ENCODE peak calls at places on chromosomes 13 and 19, in seven cellular contexts. Y is SK-N-SH, B is HepG2, H is H1, I is GM12892, G is K562, R is GM12878. Z is an unnamed sample.

GRCh38 chr13:95573226-95573625 is 20.7 kb downstream of the CLDN10 start:
- DNase-seq in Y (no peak), B (no peak), H (no peak), I (no peak), G (no peak), R (no peak), Z (no peak)

GRCh38 chr13:74306496-74306895 is 172.3 kb upstream of the KLF12 start:
- DNase-seq in Y (peak), B (no peak), H (no peak), I (no peak), G (no peak), R (no peak), Z (no peak)

GRCh38 chr19:40413291-40413994 is at the start of gene PRX:
- DNase-seq in Y (peak), B (no peak), H (peak), I (no peak), G (peak), R (no peak), Z (no peak)

GRCh38 chr13:99922631-99923404 is 48.7 kb downstream of the ZIC5 start:
- DNase-seq in Y (no peak), B (no peak), H (no peak), I (no peak), G (no peak), R (no peak), Z (no peak)

GRCh38 chr19:19110410-19111137 is 27.7 kb downstream of the TMEM161A start:
- DNase-seq in Y (peak), B (no peak), H (no peak), I (no peak), G (no peak), R (no peak), Z (no peak)

GRCh38 chr13:103694033-103694432 is 627.8 kb upstream of the SLC10A2 start:
- DNase-seq in Y (no peak), B (no peak), H (no peak), I (no peak), G (no peak), R (no peak), Z (no peak)

GRCh38 chr13:32086791-32087441 is 55.3 kb downstream of the FRY start:
- DNase-seq in Y (no peak), B (no peak), H (no peak), I (no peak), G (no peak), R (no peak), Z (no peak)

GRCh38 chr19:48806518-48806817 is 4.4 kb downstream of the BCAT2 start:
- DNase-seq in Y (peak), B (no peak), H (peak), I (no peak), G (peak), R (no peak), Z (peak)

GRCh38 chr13:26880741-26881140 is 120.2 kb upstream of the GPR12 start:
- DNase-seq in Y (no peak), B (no peak), H (no peak), I (no peak), G (no peak), R (no peak), Z (no peak)

GRCh38 chr19:2070436-2070827 is 19.4 kb upstream of the MKNK2 start:
- DNase-seq in Y (no peak), B (no peak), H (no peak), I (no peak), G (no peak), R (no peak), Z (no peak)

GRCh38 chr19:45468159-45468651 is 409 bp downstream of the FOSB start:
- DNase-seq in Y (no peak), B (no peak), H (peak), I (no peak), G (no peak), R (no peak), Z (no peak)

GRCh38 chr19:32404939-32405430 is 585 bp upstream of the DPY19L3 start:
- DNase-seq in Y (no peak), B (peak), H (peak), I (no peak), G (no peak), R (no peak), Z (no peak)
- TF ChIP-seq TAF1 in Y (no peak), B (no peak), H (no peak), I (no peak), G (no peak), R (no peak), Z (no peak)

DNA sequence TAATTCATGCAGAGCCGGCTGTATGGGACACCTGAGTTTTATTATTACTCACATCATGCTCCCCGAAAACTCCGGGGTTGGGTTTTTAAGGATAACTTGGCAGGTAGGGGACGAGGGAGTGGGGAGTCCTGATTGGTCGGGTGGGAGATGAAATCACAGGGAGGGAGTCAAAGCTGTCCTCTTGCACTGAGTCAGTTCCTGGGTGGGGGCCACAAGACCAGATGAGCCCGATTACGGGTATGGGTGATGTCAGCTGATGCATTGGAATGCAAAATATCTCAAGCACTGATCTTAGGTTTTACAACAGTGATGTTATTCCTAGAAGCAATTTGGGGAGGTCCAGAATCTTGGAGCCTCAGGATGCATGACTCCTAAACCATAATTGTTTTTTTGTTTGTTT is 18.6 kb upstream of the COG3 start:
- DNase-seq in Y (no peak), B (no peak), H (no peak), I (no peak), G (no peak), R (no peak), Z (no peak)
- TF ChIP-seq TAF1 in Y (no peak), B (no peak), H (no peak), I (no peak), G (no peak), R (no peak), Z (no peak)

DNA sequence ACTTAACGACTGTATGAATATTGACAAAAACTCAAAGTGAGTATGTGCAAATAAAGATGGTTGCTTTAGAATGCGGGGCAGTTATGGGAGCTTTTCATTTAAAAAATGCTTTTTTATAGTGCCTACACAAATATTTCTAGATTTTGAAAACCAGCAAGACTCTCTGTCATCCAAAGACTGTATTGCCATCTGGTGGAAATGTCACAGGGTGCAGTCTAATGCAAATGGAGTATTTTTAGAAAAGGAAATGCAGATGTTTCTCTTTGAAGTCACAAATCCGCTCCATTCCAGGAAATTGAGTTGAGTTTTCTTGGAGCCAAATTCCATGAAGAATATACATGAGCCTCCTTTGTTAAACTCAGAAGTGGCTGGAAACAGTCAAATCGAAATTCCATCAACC is 2.3 kb upstream of the C1QTNF9B start:
- DNase-seq in Y (peak), B (peak), H (no peak), I (no peak), G (no peak), R (no peak), Z (no peak)
- TF ChIP-seq TAF1 in Y (no peak), B (no peak), H (no peak), I (no peak), G (no peak), R (no peak), Z (no peak)

GRCh38 chr19:32919365-32919764 is 49.8 kb upstream of the SLC7A9 start:
- DNase-seq in Y (no peak), B (no peak), H (no peak), I (no peak), G (no peak), R (no peak), Z (no peak)

GRCh38 chr19:32917612-32917996 is 48.0 kb upstream of the SLC7A9 start:
- DNase-seq in Y (no peak), B (no peak), H (no peak), I (no peak), G (no peak), R (no peak), Z (no peak)

GRCh38 chr19:32921624-32922023 is 50.1 kb downstream of the CEP89 start:
- DNase-seq in Y (no peak), B (no peak), H (no peak), I (no peak), G (no peak), R (no peak), Z (no peak)

GRCh38 chr19:32914879-32915278 is 45.3 kb upstream of the SLC7A9 start:
- DNase-seq in Y (no peak), B (no peak), H (no peak), I (no peak), G (no peak), R (no peak), Z (no peak)

GRCh38 chr19:32916969-32917611 is 47.5 kb upstream of the SLC7A9 start:
- DNase-seq in Y (no peak), B (no peak), H (no peak), I (no peak), G (no peak), R (no peak), Z (no peak)
- TF ChIP-seq TAF1 in Y (no peak), B (no peak), H (no peak), I (no peak), G (no peak), R (no peak), Z (no peak)

DNA sequence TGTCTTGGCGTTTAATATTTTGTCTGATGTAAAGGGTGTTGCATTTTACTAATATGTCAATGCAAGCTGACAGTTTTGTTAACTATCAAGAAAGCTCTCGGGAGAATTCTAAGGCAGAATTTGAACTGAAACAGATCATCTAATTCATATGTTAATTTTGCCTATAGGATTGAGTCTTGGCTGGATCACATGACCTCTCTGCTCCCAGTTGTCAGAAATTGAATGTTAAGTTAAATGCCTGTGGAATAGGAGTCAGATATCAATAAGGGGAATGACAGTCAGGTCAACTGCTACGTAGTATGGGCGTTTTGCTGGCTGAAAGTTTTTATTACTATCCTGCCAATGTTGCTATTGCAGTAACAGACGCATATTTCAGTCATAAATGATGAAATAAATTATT is 358.5 kb downstream of the MYO16 start:
- DNase-seq in Y (no peak), B (no peak), H (no peak), I (no peak), G (no peak), R (no peak), Z (no peak)
- TF ChIP-seq TAF1 in Y (no peak), B (no peak), H (no peak), I (no peak), G (no peak), R (no peak), Z (no peak)

GRCh38 chr19:13010038-13010991 is 15.0 kb downstream of the NFIX start:
- DNase-seq in Y (no peak), B (no peak), H (peak), I (no peak), G (no peak), R (no peak), Z (no peak)
- TF ChIP-seq TAF1 in Y (no peak), B (no peak), H (no peak), I (no peak), G (no peak), R (no peak), Z (no peak)

DNA sequence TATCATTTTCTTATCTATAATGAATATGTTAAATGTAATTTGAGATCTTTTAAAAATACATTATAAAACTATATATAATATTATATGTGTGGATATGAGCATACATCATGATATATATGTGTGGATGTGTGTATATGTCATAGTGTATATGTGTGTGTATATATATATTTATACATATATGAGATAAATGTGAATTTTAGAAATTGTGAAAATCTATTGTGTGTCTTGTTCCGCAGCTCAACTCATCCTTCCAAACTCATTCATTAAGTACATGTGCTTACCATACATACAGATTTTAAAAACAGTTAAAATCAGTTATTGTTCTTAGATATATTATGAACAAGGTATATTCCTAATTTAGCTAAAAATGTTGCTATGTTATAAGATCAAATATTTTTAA is 435.2 kb upstream of the MIR17HG start:
- DNase-seq in Y (no peak), B (no peak), H (no peak), I (no peak), G (no peak), R (no peak), Z (no peak)
- TF ChIP-seq TAF1 in Y (no peak), B (no peak), H (no peak), I (no peak), G (no peak), R (no peak), Z (no peak)

GRCh38 chr13:78137404-78138142 is 218.9 kb upstream of the EDNRB start:
- DNase-seq in Y (peak), B (peak), H (peak), I (peak), G (peak), R (peak), Z (no peak)
- TF ChIP-seq TAF1 in Y (no peak), B (no peak), H (no peak), I (no peak), G (no peak), R (no peak), Z (no peak)

Z was measured in GM12891.